ENCODE peak calls at places on chromosomes 1 and 21, in six cellular contexts. E is K562, O is HepG2, V is GM12878, R is endothelial cell of umbilical vein, H is HCT116. Q is an unnamed sample.

GRCh38 chr1:201266774-201267173 is 16.5 kb upstream of the PKP1 start:
- DNase-seq in E (no peak), O (no peak), V (no peak), R (no peak), H (no peak), Q (no peak)

GRCh38 chr1:23426828-23427227 is 2.3 kb upstream of the TCEA3 start:
- DNase-seq in E (no peak), O (no peak), V (no peak), R (no peak), H (no peak), Q (no peak)

GRCh38 chr1:168321945-168322344 is 41.3 kb downstream of the TBX19 start:
- DNase-seq in E (no peak), O (peak), V (no peak), R (peak), H (peak), Q (no peak)

GRCh38 chr1:91842056-91842455 is 43.9 kb downstream of the TGFBR3 start:
- DNase-seq in E (no peak), O (no peak), V (no peak), R (no peak), H (no peak), Q (no peak)

GRCh38 chr1:165717918-165718515 is 19.7 kb upstream of the ALDH9A1 start:
- DNase-seq in E (peak), O (peak), V (no peak), R (peak), H (peak), Q (peak)

GRCh38 chr1:30966690-30967369 is 58.3 kb upstream of the SDC3 start:
- DNase-seq in E (no peak), O (peak), V (no peak), R (peak), H (no peak), Q (no peak)

GRCh38 chr1:3198371-3199287 is 129.6 kb downstream of the PRDM16 start:
- DNase-seq in E (no peak), O (no peak), V (no peak), R (no peak), H (no peak), Q (no peak)

GRCh38 chr1:154198756-154199562 is 7.1 kb upstream of the TPM3 start:
- DNase-seq in E (peak), O (peak), V (no peak), R (peak), H (no peak), Q (peak)

GRCh38 chr21:38965910-38966504 is 160.3 kb downstream of the ETS2 start:
- DNase-seq in E (peak), O (peak), V (no peak), R (no peak), H (no peak), Q (peak)

GRCh38 chr1:160539896-160540858 is 17.1 kb upstream of the SLAMF6 start:
- DNase-seq in E (peak), O (peak), V (peak), R (peak), H (no peak), Q (no peak)

GRCh38 chr1:160541622-160542302 is 18.7 kb upstream of the SLAMF6 start:
- DNase-seq in E (no peak), O (no peak), V (no peak), R (no peak), H (no peak), Q (no peak)

GRCh38 chr1:160542303-160542945 is 19.4 kb upstream of the SLAMF6 start:
- DNase-seq in E (no peak), O (peak), V (no peak), R (peak), H (no peak), Q (no peak)

GRCh38 chr1:160538985-160539651 is 16.1 kb upstream of the SLAMF6 start:
- DNase-seq in E (no peak), O (peak), V (no peak), R (no peak), H (no peak), Q (no peak)

GRCh38 chr1:160540859-160541233 is 17.8 kb upstream of the SLAMF6 start:
- DNase-seq in E (no peak), O (no peak), V (no peak), R (no peak), H (no peak), Q (no peak)
- TF ChIP-seq POLR2AphosphoS5 in E (no peak), O (no peak), V (no peak), R (no peak), H (no peak), Q (no peak)

GRCh38 chr1:156768610-156769295 is 1.4 kb downstream of the PRCC start:
- DNase-seq in E (no peak), O (no peak), V (no peak), R (no peak), H (no peak), Q (no peak)
- H3K4me3 ChIP-seq in E (peak), O (peak), V (peak), R (peak), H (peak), Q (peak)

DNA sequence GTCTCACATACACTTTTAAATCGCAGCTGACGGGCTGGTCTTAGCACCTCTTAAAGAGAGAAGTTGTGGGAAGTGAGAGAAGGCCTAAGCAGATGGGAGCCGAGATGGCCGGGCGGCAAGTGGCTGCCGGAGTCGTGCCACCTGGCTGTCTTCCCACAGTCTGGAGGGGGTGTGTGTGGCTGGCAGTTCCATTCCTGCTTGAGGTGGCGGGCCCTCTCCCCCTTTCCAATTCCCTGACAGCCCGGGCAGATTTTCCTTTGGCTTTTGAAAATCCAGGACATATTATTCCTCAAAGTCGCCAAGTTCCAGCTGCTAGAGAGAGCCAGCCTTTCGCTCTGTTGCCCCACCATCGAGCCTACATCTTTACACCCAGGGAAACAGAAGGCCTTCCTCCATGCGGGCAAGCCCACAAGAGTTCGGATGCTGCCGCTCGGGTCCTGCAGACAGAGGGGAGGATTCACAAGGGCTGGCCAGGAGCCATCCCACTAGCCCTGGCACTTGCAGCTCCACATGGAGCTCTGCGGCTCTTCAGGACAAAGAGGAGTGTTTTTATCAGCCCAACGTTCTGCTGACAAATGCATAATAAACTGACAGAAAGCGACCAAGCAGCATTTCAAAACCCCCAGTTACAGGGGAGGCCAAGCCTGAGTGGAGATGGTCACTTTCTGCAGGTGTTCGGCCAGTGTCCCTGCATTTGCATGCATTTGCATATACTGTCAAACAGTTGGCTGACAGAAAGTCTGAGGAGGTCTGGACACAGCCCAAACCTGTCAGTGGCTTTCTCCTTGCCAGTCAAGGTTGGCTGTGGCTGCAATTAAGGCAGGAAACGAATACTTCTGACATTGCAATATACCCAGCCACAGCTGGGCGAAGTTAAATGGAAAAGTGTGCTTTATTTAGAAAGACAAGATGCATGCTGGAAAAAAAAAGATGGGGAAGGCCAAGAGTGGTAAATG is 45.9 kb downstream of the OLIG1 start:
- DNase-seq in E (no peak), O (no peak), V (no peak), R (no peak), H (no peak), Q (no peak)
- TF ChIP-seq EZH2 in E (no peak), O (no peak), V (no peak), R (no peak), H (no peak), Q (no peak)

GRCh38 chr1:25889470-25889869 is 14.0 kb upstream of the PAQR7 start:
- DNase-seq in E (peak), O (no peak), V (no peak), R (no peak), H (no peak), Q (peak)

GRCh38 chr1:25893072-25893604 is 13.1 kb downstream of the STMN1 start:
- DNase-seq in E (no peak), O (no peak), V (no peak), R (no peak), H (no peak), Q (no peak)

GRCh38 chr1:25891606-25892005 is 14.6 kb downstream of the STMN1 start:
- DNase-seq in E (no peak), O (no peak), V (no peak), R (no peak), H (no peak), Q (no peak)

GRCh38 chr1:25888426-25888987 is 13.0 kb upstream of the PAQR7 start:
- DNase-seq in E (no peak), O (no peak), V (no peak), R (no peak), H (no peak), Q (no peak)

GRCh38 chr1:25890249-25891034 is 14.9 kb upstream of the PAQR7 start:
- DNase-seq in E (no peak), O (peak), V (no peak), R (no peak), H (peak), Q (no peak)
- TF ChIP-seq POLR2AphosphoS5 in E (no peak), O (no peak), V (no peak), R (no peak), H (peak), Q (no peak)

GRCh38 chr1:32883973-32884372 is 2.3 kb upstream of the HPCA start:
- DNase-seq in E (no peak), O (no peak), V (no peak), R (no peak), H (no peak), Q (no peak)
- H3K4me3 ChIP-seq in E (no peak), O (no peak), V (no peak), R (no peak), H (no peak), Q (no peak)